ENCODE peak calls at places on chromosomes 12 and 14, in six cellular contexts. O, X, H, I, Z and F are unnamed samples. For H3K9me3, the result is how much of the 10 kb centered on the place peaks cover.

GRCh38 chr12:25769076-25769945 is 189.2 kb upstream of the RASSF8 start:
- DNase-seq in Z (no peak), X (no peak), O (no peak), H (no peak), I (no peak), F (no peak)

GRCh38 chr12:15151141-15152091 is 69.8 kb downstream of the RERG start:
- DNase-seq in H (peak), X (no peak), I (no peak), Z (no peak), O (no peak), F (peak)

GRCh38 chr12:31015215-31015614 is 58.4 kb upstream of the DDX11 start:
- DNase-seq in Z (no peak), I (no peak), O (no peak), X (no peak), H (no peak), F (no peak)

GRCh38 chr12:65643595-65644386 is 180.5 kb upstream of the HMGA2 start:
- DNase-seq in O (no peak), X (no peak), I (no peak), Z (no peak), H (no peak), F (no peak)

GRCh38 chr12:3728686-3729085 is 24.2 kb downstream of the CRACR2A start:
- DNase-seq in I (no peak), O (peak), H (no peak), Z (no peak), X (no peak), F (no peak)

GRCh38 chr12:6823161-6824084 is 1.8 kb downstream of the GPR162 start:
- DNase-seq in X (no peak), H (no peak), I (peak), Z (no peak), O (no peak), F (no peak)

GRCh38 chr12:108526482-108527234 is 11.6 kb downstream of the FICD start:
- DNase-seq in I (no peak), O (no peak), Z (no peak), X (no peak), H (no peak), F (no peak)

GRCh38 chr12:65867428-65867827 is 43.1 kb downstream of the HMGA2 start:
- DNase-seq in H (no peak), X (no peak), O (no peak), Z (no peak), I (no peak), F (no peak)

GRCh38 chr14:89000007-89000942 is 175.8 kb downstream of the TTC8 start:
- DNase-seq in Z (no peak), H (peak), X (no peak), O (peak), I (peak), F (no peak)

GRCh38 chr12:70069221-70069811 is 173.9 kb upstream of the CNOT2 start:
- DNase-seq in X (no peak), Z (no peak), O (no peak), I (no peak), H (no peak), F (no peak)

GRCh38 chr12:81644503-81644902 is 114.6 kb downstream of the PPFIA2 start:
- DNase-seq in I (no peak), O (no peak), H (peak), Z (no peak), X (no peak), F (no peak)

GRCh38 chr12:104503191-104503590 is 46.4 kb downstream of the CHST11 start:
- DNase-seq in I (no peak), X (no peak), H (no peak), O (no peak), Z (no peak), F (no peak)

GRCh38 chr12:31570880-31571279 is 20.1 kb downstream of the DENND5B start:
- DNase-seq in H (peak), O (no peak), Z (no peak), I (no peak), X (no peak), F (no peak)

GRCh38 chr14:29528889-29529288 is 398.8 kb downstream of the PRKD1 start:
- DNase-seq in I (no peak), Z (no peak), O (no peak), H (no peak), X (no peak), F (no peak)

GRCh38 chr12:96501139-96501741 is 11.9 kb downstream of the CFAP54 start:
- DNase-seq in I (no peak), Z (peak), O (peak), X (no peak), H (peak), F (no peak)

GRCh38 chr14:90275455-90275814 is 19.1 kb downstream of the PSMC1 start:
- DNase-seq in Z (no peak), X (no peak), H (no peak), I (no peak), O (no peak), F (no peak)

GRCh38 chr14:75064205-75064567 is 362 bp upstream of the ACYP1 start:
- DNase-seq in X (no peak), H (no peak), Z (no peak), O (no peak), I (no peak), F (no peak)

GRCh38 chr14:43475762-43476161 is 1031.3 kb downstream of the FSCB start:
- DNase-seq in H (no peak), I (no peak), O (no peak), Z (no peak), X (no peak), F (no peak)

GRCh38 chr12:75982974-75983660 is 48.5 kb downstream of the PHLDA1 start:
- DNase-seq in X (no peak), H (no peak), Z (no peak), I (no peak), O (no peak), F (no peak)

GRCh38 chr12:121799842-121800693 is 3.7 kb upstream of the SETD1B start:
- DNase-seq in I (peak), X (peak), Z (peak), H (peak), O (peak), F (peak)

GRCh38 chr12:107169200-107169599 is 75.9 kb upstream of the CRY1 start:
- DNase-seq in X (no peak), O (no peak), I (no peak), H (no peak), Z (no peak), F (no peak)

DNA sequence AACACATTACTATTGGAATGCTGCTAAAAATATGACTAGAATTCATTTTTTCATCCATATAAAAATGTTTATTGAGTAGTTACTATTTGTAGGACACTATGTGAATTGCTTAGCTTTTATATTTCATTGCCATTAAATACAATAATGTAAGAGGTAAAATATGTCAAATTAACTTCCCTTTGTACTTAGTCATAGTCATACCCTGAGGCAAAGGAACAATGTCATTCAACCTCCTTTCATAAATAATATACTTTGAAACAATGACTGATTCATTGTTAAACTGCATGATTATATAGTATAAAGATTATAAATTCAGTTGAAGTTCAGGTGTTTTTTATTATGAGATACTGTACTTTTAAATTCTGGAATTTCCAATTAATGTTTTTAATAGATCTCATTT is 105.2 kb downstream of the GARIN6 start:
- DNase-seq in Z (no peak), H (no peak), I (no peak), X (no peak), O (no peak), F (no peak)
- H3K9me3 ChIP-seq in Z (under half), H (under half), I (under half), X (under half), O (under half), F (under half)

DNA sequence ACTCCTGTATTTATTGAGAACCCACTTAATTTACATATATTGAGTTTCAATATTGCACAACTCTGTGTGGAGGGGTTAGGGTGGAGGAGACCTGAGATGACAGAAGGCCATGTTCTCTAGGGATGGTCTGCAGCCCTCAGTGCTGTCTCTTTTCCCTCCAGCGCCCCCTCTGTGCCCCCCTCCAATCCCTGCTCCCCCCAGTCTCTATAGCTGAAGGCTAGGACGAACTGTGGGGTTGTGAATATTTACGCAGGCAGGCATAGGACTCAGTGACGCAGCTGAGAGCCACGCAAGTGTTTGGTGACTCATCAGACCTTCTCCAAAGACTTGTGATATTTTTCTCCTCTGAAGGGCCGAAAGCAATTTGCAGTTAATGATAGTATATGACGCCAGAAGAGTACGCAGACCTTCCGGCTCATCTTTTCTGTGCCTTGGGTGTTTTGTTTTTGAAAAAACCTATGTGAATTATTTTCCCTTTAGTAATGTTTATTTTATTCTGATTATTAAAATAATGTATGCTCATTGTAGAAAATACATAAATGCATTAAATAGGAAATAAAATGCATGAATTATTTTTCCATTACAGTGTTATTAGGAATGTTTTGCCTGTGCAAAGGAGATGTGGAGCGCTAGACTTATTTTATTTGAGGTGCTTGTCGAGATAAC is 85.3 kb downstream of the SLC25A47 start:
- DNase-seq in H (no peak), X (no peak), Z (no peak), I (no peak), O (no peak), F (no peak)
- H3K9me3 ChIP-seq in H (under half), X (under half), Z (under half), I (under half), O (under half), F (under half)

DNA sequence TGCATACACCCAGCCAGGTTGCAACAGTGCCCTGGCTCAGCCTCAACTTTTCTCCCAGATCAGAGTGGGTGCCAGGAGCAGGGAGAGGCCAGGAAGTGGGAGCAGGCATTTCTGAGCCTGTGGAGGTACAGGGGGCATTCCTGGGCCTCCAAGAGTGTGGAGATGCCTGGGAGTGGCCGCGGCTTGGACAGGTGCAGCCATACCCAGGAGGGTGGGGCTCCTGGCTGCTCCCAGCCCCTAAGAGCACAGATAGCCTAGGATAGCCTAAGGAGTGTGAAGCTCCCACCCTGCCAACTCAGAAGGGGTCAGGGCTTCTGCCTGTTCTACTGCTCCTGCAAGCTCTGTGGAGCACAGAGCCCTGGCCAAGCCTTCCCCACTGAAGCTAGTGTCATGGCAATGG is 543.4 kb downstream of the RPL10L start:
- DNase-seq in H (no peak), O (no peak), Z (no peak), I (no peak), X (no peak), F (no peak)
- H3K9me3 ChIP-seq in H (half or more), O (under half), Z (under half), I (under half), X (under half), F (under half)

DNA sequence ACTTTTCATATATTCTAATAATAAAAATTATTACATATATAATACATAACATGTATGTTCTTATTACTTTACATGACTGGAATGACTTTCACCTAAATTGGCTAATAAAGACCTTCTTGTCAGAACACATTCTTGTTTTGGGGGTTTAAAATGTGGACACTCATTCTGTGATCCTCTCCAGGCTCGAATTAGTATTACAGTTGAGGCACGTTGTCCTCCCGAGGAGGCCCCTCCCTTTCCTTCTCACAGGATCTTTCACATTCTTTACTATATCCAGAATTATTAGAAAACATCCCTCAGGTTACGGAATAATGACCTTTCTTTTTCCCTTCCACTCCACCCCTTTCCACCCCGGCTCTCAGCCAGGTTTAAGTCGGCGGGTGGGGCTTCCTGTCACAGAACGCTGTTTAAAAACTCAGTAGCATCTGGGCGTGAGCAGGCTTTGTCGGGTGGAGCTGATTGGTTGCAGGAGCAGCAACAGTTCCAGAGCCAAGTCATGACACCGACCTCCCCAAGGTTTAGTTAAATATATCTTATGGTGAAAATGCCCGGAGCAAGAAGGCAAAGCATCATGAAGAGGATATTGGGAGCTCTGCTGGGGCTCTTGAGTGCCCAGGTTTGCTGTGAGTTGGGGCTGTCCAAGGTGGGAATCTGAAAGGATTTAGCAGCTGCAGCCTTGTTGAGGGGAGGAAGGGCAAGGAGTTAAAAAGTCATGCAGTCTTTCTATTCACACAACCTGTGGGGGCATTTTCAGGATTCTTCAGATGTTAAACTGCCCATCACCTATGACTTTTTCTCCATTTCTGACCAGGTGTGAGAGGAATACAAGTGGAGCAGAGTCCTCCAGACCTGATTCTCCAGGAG is 396.7 kb upstream of the OR4E1 start:
- DNase-seq in Z (peak), I (no peak), H (no peak), O (no peak), X (no peak), F (no peak)
- H3K9me3 ChIP-seq in Z (under half), I (under half), H (under half), O (under half), X (under half), F (under half)

DNA sequence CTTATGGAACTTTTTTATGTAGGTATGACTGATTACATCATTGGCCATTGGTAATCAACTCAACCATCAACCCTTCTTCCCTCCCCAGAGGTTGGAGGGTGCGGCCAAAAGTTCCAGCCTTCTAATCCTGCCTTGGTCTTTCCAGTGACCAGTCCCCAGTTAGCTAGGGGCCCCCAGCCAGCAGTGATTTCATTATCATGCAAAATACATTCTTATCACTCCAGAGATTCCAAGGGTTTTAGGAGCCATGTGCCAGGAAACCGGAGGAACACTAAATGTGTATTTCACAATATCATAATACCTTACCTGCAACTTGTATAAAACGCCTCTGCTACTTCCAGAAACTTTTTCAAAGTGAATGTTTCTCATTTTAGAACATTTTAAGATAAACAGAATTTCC is 181.5 kb upstream of the PELI2 start:
- DNase-seq in X (no peak), I (no peak), H (no peak), O (peak), Z (no peak), F (no peak)
- H3K9me3 ChIP-seq in X (under half), I (under half), H (under half), O (under half), Z (under half), F (under half)

GRCh38 chr12:133201888-133202287 is 20.6 kb downstream of the ZNF268 start:
- DNase-seq in X (no peak), O (no peak), Z (no peak), H (no peak), I (no peak), F (no peak)

GRCh38 chr12:133202493-133203343 is 21.4 kb downstream of the ZNF268 start:
- DNase-seq in Z (no peak), O (no peak), I (no peak), X (no peak), H (no peak), F (no peak)

GRCh38 chr12:133203344-133204263 is 22.3 kb downstream of the ZNF268 start:
- DNase-seq in X (no peak), I (no peak), O (no peak), H (no peak), Z (no peak), F (no peak)

GRCh38 chr12:133206390-133206789 is 25.1 kb downstream of the ZNF268 start:
- DNase-seq in O (no peak), I (no peak), H (no peak), Z (no peak), X (no peak), F (no peak)

GRCh38 chr12:133204264-133204603 is 22.9 kb downstream of the ZNF268 start:
- DNase-seq in X (no peak), Z (no peak), I (no peak), O (no peak), H (no peak), F (no peak)
- H3K9me3 ChIP-seq in X (under half), Z (half or more), I (under half), O (half or more), H (half or more), F (half or more)

GRCh38 chr12:12648951-12649650 is 37.4 kb downstream of the CREBL2 start:
- DNase-seq in O (no peak), Z (no peak), X (no peak), H (no peak), I (no peak), F (no peak)
- H3K9me3 ChIP-seq in O (under half), Z (under half), X (under half), H (under half), I (under half), F (under half)